ENCODE peak calls at places on chromosomes 7 and 10, in seven cellular contexts. X is lung, A is GM06990, F is IMR-90, J is colonic mucosa, K is AG10803, D is stomach. E is an unnamed sample.

GRCh38 chr10:79378383-79378646 is 31.0 kb downstream of the PPIF start:
- DNase-seq in X (no peak), A (no peak), F (no peak), J (no peak), K (no peak), D (no peak), E (no peak)

GRCh38 chr7:47852330-47853245 is 95.7 kb downstream of the PKD1L1 start:
- DNase-seq in X (peak; percentile 17), A (no peak), F (no peak), J (no peak), K (no peak), D (no peak), E (peak; percentile 49)

GRCh38 chr7:117051808-117052207 is 98.5 kb downstream of the ST7 start:
- DNase-seq in X (no peak), A (no peak), F (no peak), J (no peak), K (no peak), D (no peak), E (no peak)

GRCh38 chr10:119859422-119860258 is 13.0 kb downstream of the MCMBP start:
- DNase-seq in X (no peak), A (peak; percentile 21), F (peak; percentile 69), J (no peak), K (peak; percentile 52), D (no peak), E (no peak)

GRCh38 chr10:21910798-21911197 is 92.7 kb downstream of the DNAJC1 start:
- DNase-seq in X (no peak), A (no peak), F (no peak), J (no peak), K (no peak), D (no peak), E (no peak)

GRCh38 chr7:91759205-91759863 is 121.2 kb downstream of the MTERF1 start:
- DNase-seq in X (peak; percentile 73), A (no peak), F (no peak), J (peak; percentile 95), K (no peak), D (peak; percentile 87), E (no peak)

GRCh38 chr7:134943785-134944400 is 42.4 kb upstream of the AGBL3 start:
- DNase-seq in X (no peak), A (no peak), F (peak; percentile 33), J (no peak), K (no peak), D (no peak), E (no peak)

GRCh38 chr10:121698336-121698735 is 100.1 kb upstream of the FGFR2 start:
- DNase-seq in X (no peak), A (no peak), F (no peak), J (no peak), K (no peak), D (no peak), E (no peak)

GRCh38 chr7:104005197-104005596 is 15.7 kb upstream of the RELN start:
- DNase-seq in X (no peak), A (no peak), F (peak; percentile 53), J (no peak), K (no peak), D (no peak), E (no peak)
- TF ChIP-seq CTCF in X (no peak), A (no peak), F (no peak), J (no peak), K (no peak), D (no peak), E (no peak)

GRCh38 chr7:55107946-55108345 is 89.1 kb downstream of the EGFR start:
- DNase-seq in X (no peak), A (no peak), F (peak; percentile 62), J (no peak), K (no peak), D (no peak), E (no peak)

GRCh38 chr7:55109384-55110167 is 90.8 kb downstream of the EGFR start:
- DNase-seq in X (no peak), A (no peak), F (peak; percentile 68), J (no peak), K (no peak), D (peak; percentile 39), E (no peak)

GRCh38 chr7:55105952-55106351 is 87.1 kb downstream of the EGFR start:
- DNase-seq in X (no peak), A (no peak), F (no peak), J (no peak), K (no peak), D (no peak), E (no peak)

GRCh38 chr7:55108818-55109217 is 90.0 kb downstream of the EGFR start:
- DNase-seq in X (no peak), A (no peak), F (no peak), J (no peak), K (no peak), D (no peak), E (no peak)

DNA sequence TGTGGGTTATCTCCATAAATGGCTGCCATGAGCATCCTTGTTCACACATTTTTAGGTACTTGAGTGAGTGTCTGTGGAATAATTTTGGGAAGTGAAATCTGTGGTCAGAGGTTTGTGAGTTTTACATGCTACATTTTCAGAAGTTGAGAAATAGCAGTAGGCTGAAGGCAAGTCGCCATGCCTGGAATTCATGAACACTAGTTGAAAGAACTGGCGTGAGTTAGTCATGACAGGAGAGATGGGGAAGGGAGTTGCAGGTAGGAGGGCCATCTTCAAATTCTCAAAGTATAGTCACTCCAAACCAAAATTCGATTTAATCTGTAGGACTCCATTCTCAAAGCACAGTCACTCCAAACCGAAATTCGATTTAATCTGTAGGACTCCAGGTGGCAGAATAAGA is 89.6 kb downstream of the EGFR start:
- DNase-seq in X (no peak), A (no peak), F (no peak), J (no peak), K (peak; percentile 36), D (no peak), E (no peak)
- TF ChIP-seq CTCF in X (no peak), A (no peak), F (no peak), J (no peak), K (no peak), D (no peak), E (no peak)

DNA sequence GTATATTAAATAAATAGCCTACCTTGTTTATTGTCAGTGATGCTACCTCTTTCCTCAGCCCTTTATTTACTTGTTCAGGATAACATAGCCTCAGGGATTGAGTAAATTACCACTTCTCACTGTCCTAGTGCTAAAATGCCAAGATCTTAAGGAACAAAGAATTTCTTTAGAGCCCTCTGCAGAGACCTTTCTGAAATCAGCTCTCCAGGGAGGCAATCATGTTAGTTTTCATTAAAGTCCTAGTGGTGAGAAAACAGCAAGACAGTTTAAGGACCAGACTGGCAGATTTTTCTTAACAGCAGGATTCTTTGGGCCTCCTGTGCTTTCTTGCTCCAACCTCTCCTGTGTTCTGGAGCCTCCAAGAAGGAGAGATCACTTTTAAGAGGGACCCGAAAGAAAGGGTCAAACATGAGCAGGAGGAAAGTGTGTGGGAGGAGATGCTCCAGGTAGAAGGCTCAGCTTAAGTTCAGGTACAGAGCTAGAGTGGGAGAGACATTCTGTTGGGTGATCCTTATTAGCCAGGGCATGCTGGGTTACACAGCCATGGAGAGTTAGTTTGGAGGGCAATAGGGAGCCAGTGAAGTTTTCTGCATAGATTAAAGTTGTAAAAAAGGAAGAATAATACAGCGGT is 1.2 kb upstream of the PLCE1 start:
- DNase-seq in X (no peak), A (no peak), F (peak; percentile 16), J (no peak), K (no peak), D (no peak), E (no peak)
- TF ChIP-seq CTCF in X (no peak), A (no peak), F (peak; percentile 11), J (no peak), K (peak; percentile 26), D (no peak), E (peak; percentile 50)

GRCh38 chr10:76422769-76423168 is 991.3 kb downstream of the LRMDA start:
- DNase-seq in X (no peak), A (no peak), F (peak; percentile 30), J (no peak), K (peak; percentile 51), D (no peak), E (no peak)
- TF ChIP-seq CTCF in X (no peak), A (no peak), F (peak; percentile 45), J (no peak), K (peak; percentile 38), D (no peak), E (peak; percentile 49)

GRCh38 chr7:2030475-2031456 is 202.0 kb downstream of the MAD1L1 start:
- DNase-seq in X (no peak), A (no peak), F (no peak), J (no peak), K (no peak), D (no peak), E (no peak)
- TF ChIP-seq CTCF in X (no peak), A (no peak), F (no peak), J (no peak), K (no peak), D (no peak), E (no peak)